ENCODE peak calls at places on chromosomes 12 and 14, in four cellular contexts. O, C, A and S are unnamed samples.
A peak's percentile ranks its signal among the peaks of the same experiment; 100 is the strongest.

GRCh38 chr12:11879306-11879705 is 191.4 kb upstream of the BCL2L14 start:
- DNase-seq in O (no peak), C (no peak), A (no peak), S (no peak)

GRCh38 chr12:53051881-53052412 is 2.1 kb downstream of the TNS2 start:
- DNase-seq in O (no peak), C (no peak), A (no peak), S (no peak)

GRCh38 chr12:107429006-107429698 is 256.4 kb upstream of the PWP1 start:
- DNase-seq in O (no peak), C (no peak), A (no peak), S (no peak)

GRCh38 chr12:121934318-121934682 is 15.9 kb downstream of the CFAP251 start:
- DNase-seq in O (no peak), C (no peak), A (no peak), S (no peak)

GRCh38 chr14:98548071-98548686 is 723.8 kb downstream of the BCL11B start:
- DNase-seq in O (no peak), C (no peak), A (no peak), S (no peak)

GRCh38 chr14:97783001-97783400 is 985.8 kb downstream of the VRK1 start:
- DNase-seq in O (no peak), C (no peak), A (no peak), S (no peak)

GRCh38 chr14:67480011-67480410 is 8.5 kb downstream of the TMEM229B start:
- DNase-seq in O (peak; percentile 25), C (no peak), A (no peak), S (no peak)

GRCh38 chr12:31999692-32000091 is 40.5 kb downstream of the RESF1 start:
- DNase-seq in O (no peak), C (no peak), A (no peak), S (no peak)

GRCh38 chr12:79409562-79409961 is 281.2 kb downstream of the PAWR start:
- DNase-seq in O (no peak), C (no peak), A (no peak), S (no peak)

GRCh38 chr12:14256139-14256538 is 109.3 kb upstream of the ATF7IP start:
- DNase-seq in O (no peak), C (no peak), A (no peak), S (no peak)

GRCh38 chr14:35351897-35352273 is 52.7 kb downstream of the NFKBIA start:
- DNase-seq in O (no peak), C (no peak), A (no peak), S (no peak)

GRCh38 chr14:99681101-99681831 is 2.8 kb upstream of the CYP46A1 start:
- DNase-seq in O (no peak), C (no peak), A (no peak), S (no peak)

GRCh38 chr14:73850940-73851339 is 691 bp upstream of the PTGR2 start:
- DNase-seq in O (no peak), C (no peak), A (peak; percentile 38), S (no peak)

GRCh38 chr12:115417610-115418009 is 733.6 kb upstream of the TBX3 start:
- DNase-seq in O (no peak), C (no peak), A (no peak), S (no peak)

GRCh38 chr14:63493246-63493645 is 49.9 kb downstream of the PPP2R5E start:
- DNase-seq in O (no peak), C (no peak), A (no peak), S (peak; percentile 49)

GRCh38 chr12:64891629-64892028 is 67.2 kb downstream of the TBC1D30 start:
- DNase-seq in O (no peak), C (no peak), A (no peak), S (no peak)

GRCh38 chr14:97458302-97459137 is 661.3 kb downstream of the VRK1 start:
- DNase-seq in O (no peak), C (no peak), A (no peak), S (no peak)

GRCh38 chr14:98752660-98753059 is 519.3 kb downstream of the BCL11B start:
- DNase-seq in O (no peak), C (no peak), A (no peak), S (no peak)

DNA sequence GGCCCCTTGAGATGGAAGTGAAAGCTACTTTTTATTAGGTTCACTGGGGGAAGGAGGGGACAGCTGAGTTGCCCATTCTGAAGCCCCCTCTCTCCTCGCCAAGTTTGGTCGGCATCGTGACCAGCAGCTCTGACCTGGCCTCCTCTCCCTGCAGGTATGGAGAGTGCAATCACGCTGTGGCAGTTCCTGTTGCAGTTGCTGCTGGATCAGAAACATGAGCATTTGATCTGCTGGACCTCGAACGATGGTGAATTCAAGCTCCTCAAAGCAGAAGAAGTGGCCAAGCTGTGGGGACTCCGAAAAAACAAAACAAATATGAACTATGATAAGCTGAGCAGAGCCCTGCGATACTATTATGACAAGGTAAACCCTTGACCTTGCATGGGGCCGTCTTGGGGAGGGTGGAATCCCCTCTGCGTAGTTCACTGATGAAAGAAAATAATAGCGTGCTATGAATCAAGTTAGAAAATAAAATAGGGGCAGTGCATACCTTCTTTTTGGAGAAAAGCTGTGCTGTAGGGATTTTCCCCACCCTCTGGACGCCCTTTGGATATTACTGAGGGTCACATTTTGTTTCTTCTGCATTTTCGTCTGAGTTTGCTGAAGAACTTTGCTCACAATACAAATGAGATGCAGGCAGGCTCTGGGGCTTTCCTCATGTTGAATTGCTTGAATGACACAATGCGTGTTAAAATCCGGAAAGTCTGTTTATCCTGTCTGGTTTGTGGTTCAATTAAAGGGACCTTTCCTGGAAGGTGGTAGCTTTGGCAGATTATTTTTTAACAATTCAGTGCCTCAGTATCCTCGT is 29.4 kb downstream of the ELK3 start:
- DNase-seq in O (no peak), C (no peak), A (no peak), S (no peak)
- TF ChIP-seq TARDBP in O (no peak), C (no peak), A (no peak), S (no peak)

DNA sequence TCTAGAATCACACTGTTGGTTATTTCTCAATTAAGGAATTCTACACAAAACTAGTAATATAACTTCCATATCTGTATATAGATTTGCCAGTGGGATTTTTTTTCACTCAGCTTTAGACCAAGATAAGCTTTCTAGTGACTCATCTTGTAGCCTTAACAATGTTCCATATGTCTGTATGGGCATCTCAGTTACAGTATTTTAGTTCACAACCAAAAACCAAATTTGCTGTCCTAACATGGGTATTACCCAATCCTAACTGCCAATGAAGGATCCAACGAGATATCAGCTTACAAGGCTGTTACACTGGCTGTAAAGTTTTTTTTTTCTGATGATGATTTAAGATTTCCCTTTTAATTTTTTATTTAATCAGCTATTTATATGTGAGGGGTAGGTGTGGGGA is 31.5 kb upstream of the KRR1 start:
- DNase-seq in O (no peak), C (no peak), A (no peak), S (no peak)
- TF ChIP-seq TARDBP in O (no peak), C (no peak), A (no peak), S (no peak)

GRCh38 chr12:57142727-57143126 is 4.7 kb downstream of the LRP1-AS start:
- DNase-seq in O (no peak), C (no peak), A (no peak), S (no peak)

GRCh38 chr12:57145460-57146059 is 1.9 kb downstream of the LRP1-AS start:
- DNase-seq in O (no peak), C (no peak), A (no peak), S (no peak)

GRCh38 chr12:57142121-57142520 is 5.3 kb downstream of the LRP1-AS start:
- DNase-seq in O (peak; percentile 46), C (no peak), A (no peak), S (no peak)

GRCh38 chr12:57141249-57141648 is 6.2 kb downstream of the LRP1-AS start:
- DNase-seq in O (no peak), C (no peak), A (no peak), S (no peak)

GRCh38 chr12:57143454-57143853 is 4.0 kb downstream of the LRP1-AS start:
- DNase-seq in O (no peak), C (no peak), A (no peak), S (no peak)
- TF ChIP-seq TARDBP in O (no peak), C (no peak), A (no peak), S (no peak)

GRCh38 chr14:104280902-104281767 is 142.7 kb downstream of the KIF26A start:
- DNase-seq in O (no peak), C (no peak), A (no peak), S (no peak)

GRCh38 chr14:104284107-104284592 is 145.8 kb downstream of the KIF26A start:
- DNase-seq in O (no peak), C (no peak), A (no peak), S (no peak)

GRCh38 chr14:104283197-104284106 is 145.1 kb downstream of the KIF26A start:
- DNase-seq in O (no peak), C (no peak), A (no peak), S (no peak)

GRCh38 chr14:104281768-104282301 is 143.4 kb downstream of the KIF26A start:
- DNase-seq in O (no peak), C (no peak), A (no peak), S (no peak)

GRCh38 chr14:104282332-104283196 is 144.2 kb downstream of the KIF26A start:
- DNase-seq in O (no peak), C (no peak), A (no peak), S (no peak)
- TF ChIP-seq TARDBP in O (no peak), C (no peak), A (no peak), S (no peak)

GRCh38 chr14:55434805-55435174 is 5.6 kb downstream of the TBPL2 start:
- DNase-seq in O (no peak), C (no peak), A (peak; percentile 43), S (no peak)

GRCh38 chr14:55440385-55440784 is at the start of gene TBPL2:
- DNase-seq in O (no peak), C (no peak), A (no peak), S (no peak)

GRCh38 chr14:55441286-55441685 is 870 bp upstream of the TBPL2 start:
- DNase-seq in O (no peak), C (no peak), A (no peak), S (no peak)

GRCh38 chr14:55436530-55436929 is 3.9 kb downstream of the TBPL2 start:
- DNase-seq in O (no peak), C (no peak), A (no peak), S (no peak)

GRCh38 chr14:55438066-55438683 is 2.2 kb downstream of the TBPL2 start:
- DNase-seq in O (peak; percentile 31), C (no peak), A (peak; percentile 55), S (peak; percentile 39)
- TF ChIP-seq TARDBP in O (no peak), C (no peak), A (no peak), S (no peak)

DNA sequence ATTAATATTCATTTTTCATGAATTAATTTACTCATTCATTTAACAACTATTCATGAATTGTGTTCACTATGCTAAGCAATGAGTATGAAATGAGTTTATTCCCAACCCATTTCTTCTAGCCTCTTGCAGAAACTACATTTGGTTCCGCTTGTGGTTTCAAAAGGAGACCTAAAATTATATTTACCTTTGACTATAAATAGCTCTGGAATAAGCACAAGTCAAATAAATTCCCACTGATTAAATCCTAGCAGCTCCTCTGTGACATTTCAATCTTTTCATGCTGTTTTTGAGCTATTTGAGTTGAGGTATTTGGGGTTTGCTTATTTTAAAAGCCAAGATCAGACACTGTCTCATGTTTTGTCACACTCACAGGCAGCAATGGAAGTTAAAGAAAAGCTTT is 46.9 kb downstream of the DUSP6 start:
- DNase-seq in O (no peak), C (no peak), A (no peak), S (no peak)
- TF ChIP-seq TARDBP in O (no peak), C (no peak), A (no peak), S (no peak)

GRCh38 chr14:79567306-79567705 is 644.0 kb downstream of the DIO2 start:
- DNase-seq in O (no peak), C (no peak), A (no peak), S (no peak)
- TF ChIP-seq TARDBP in O (no peak), C (no peak), A (no peak), S (no peak)